ENCODE peak calls at places on chromosomes 16 and 17, in six cellular contexts. Y is heart left ventricle, R is upper lobe of left lung, Z is GM12878, V is tibial nerve, D is suprapubic skin. F is an unnamed sample.

GRCh38 chr17:49299996-49300395 is 62.1 kb downstream of the ZNF652 start:
- DNase-seq in Y (no peak), R (no peak), Z (no peak), V (no peak), D (no peak), F (no peak)

GRCh38 chr17:14741516-14741915 is 440.6 kb downstream of the HS3ST3B1 start:
- DNase-seq in Y (no peak), R (no peak), Z (no peak), V (no peak), D (no peak), F (no peak)

GRCh38 chr17:61447358-61447757 is 4.9 kb upstream of the TBX4 start:
- DNase-seq in Y (no peak), R (no peak), Z (no peak), V (no peak), D (no peak), F (no peak)

GRCh38 chr17:9824094-9824493 is 1.6 kb upstream of the GLP2R start:
- DNase-seq in Y (no peak), R (no peak), Z (no peak), V (no peak), D (no peak), F (no peak)

GRCh38 chr16:23121024-23121423 is 28.2 kb downstream of the USP31 start:
- DNase-seq in Y (no peak), R (no peak), Z (no peak), V (no peak), D (no peak), F (no peak)

GRCh38 chr17:45230787-45231480 is 9.2 kb downstream of the FMNL1 start:
- DNase-seq in Y (peak), R (no peak), Z (no peak), V (no peak), D (no peak), F (no peak)

GRCh38 chr17:77681820-77682219 is 276.7 kb upstream of the TNRC6C start:
- DNase-seq in Y (peak), R (no peak), Z (no peak), V (peak), D (peak), F (peak)

GRCh38 chr17:75587718-75588545 is at the start of gene MYO15B:
- DNase-seq in Y (peak), R (peak), Z (no peak), V (no peak), D (no peak), F (no peak)

GRCh38 chr17:78661092-78661770 is 84.0 kb upstream of the DNAH17 start:
- DNase-seq in Y (no peak), R (no peak), Z (no peak), V (no peak), D (peak), F (no peak)

GRCh38 chr17:63993368-63993990 is 4.7 kb upstream of the PRR29 start:
- DNase-seq in Y (no peak), R (no peak), Z (no peak), V (no peak), D (peak), F (no peak)

GRCh38 chr17:51668963-51669246 is 408.6 kb downstream of the UTP18 start:
- DNase-seq in Y (no peak), R (no peak), Z (no peak), V (no peak), D (no peak), F (no peak)

GRCh38 chr16:88920618-88921602 is 54.5 kb upstream of the PABPN1L start:
- DNase-seq in Y (peak), R (peak), Z (no peak), V (peak), D (no peak), F (peak)

GRCh38 chr17:82054351-82055022 is 2.8 kb downstream of the GPS1 start:
- DNase-seq in Y (peak), R (no peak), Z (no peak), V (no peak), D (no peak), F (no peak)

GRCh38 chr16:57809276-57809793 is 7.0 kb upstream of the KIFC3 start:
- DNase-seq in Y (no peak), R (no peak), Z (no peak), V (no peak), D (no peak), F (no peak)

GRCh38 chr16:57807252-57807967 is 5.1 kb upstream of the KIFC3 start:
- DNase-seq in Y (no peak), R (no peak), Z (no peak), V (no peak), D (no peak), F (no peak)

GRCh38 chr16:57808589-57808988 is 6.3 kb upstream of the KIFC3 start:
- DNase-seq in Y (no peak), R (no peak), Z (no peak), V (no peak), D (no peak), F (no peak)

GRCh38 chr16:57809843-57810196 is 7.5 kb upstream of the KIFC3 start:
- DNase-seq in Y (no peak), R (no peak), Z (no peak), V (no peak), D (no peak), F (no peak)

GRCh38 chr16:57807968-57808528 is 5.8 kb upstream of the KIFC3 start:
- DNase-seq in Y (peak), R (peak), Z (no peak), V (peak), D (peak), F (peak)
- TF ChIP-seq POLR2A in Y (peak), R (no peak), Z (no peak), V (no peak), D (no peak), F (no peak)

GRCh38 chr17:47208744-47209488 is at the start of gene MYL4:
- DNase-seq in Y (no peak), R (no peak), Z (no peak), V (no peak), D (no peak), F (no peak)

GRCh38 chr17:47210105-47210504 is 957 bp downstream of the MYL4 start:
- DNase-seq in Y (no peak), R (no peak), Z (no peak), V (no peak), D (no peak), F (no peak)

GRCh38 chr17:47212458-47212857 is 3.3 kb downstream of the MYL4 start:
- DNase-seq in Y (no peak), R (no peak), Z (no peak), V (no peak), D (peak), F (no peak)

GRCh38 chr17:47207143-47208067 is 1.7 kb upstream of the MYL4 start:
- DNase-seq in Y (no peak), R (no peak), Z (no peak), V (no peak), D (no peak), F (no peak)

DNA sequence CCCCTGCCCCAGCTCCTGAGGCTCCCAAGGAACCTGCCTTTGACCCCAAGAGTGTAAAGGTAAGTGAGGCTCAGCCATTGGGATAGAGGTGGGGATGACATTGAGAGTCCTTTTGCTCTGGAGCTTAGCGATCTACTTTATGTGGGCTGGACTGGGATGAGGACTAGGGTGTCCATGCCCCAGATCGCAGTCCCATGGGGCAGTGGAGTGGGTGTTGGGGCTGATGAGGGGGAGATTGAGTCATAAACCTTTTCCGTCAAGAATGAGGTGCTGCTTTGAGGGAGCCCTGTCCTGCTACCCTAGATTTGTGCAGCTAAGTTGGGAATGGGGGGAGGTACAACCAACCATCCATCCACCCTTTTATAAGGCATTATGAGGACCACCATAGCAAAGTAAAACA is 351 bp downstream of the MYL4 start:
- DNase-seq in Y (no peak), R (no peak), Z (no peak), V (no peak), D (no peak), F (no peak)
- TF ChIP-seq POLR2A in Y (no peak), R (no peak), Z (no peak), V (no peak), D (no peak), F (no peak)

DNA sequence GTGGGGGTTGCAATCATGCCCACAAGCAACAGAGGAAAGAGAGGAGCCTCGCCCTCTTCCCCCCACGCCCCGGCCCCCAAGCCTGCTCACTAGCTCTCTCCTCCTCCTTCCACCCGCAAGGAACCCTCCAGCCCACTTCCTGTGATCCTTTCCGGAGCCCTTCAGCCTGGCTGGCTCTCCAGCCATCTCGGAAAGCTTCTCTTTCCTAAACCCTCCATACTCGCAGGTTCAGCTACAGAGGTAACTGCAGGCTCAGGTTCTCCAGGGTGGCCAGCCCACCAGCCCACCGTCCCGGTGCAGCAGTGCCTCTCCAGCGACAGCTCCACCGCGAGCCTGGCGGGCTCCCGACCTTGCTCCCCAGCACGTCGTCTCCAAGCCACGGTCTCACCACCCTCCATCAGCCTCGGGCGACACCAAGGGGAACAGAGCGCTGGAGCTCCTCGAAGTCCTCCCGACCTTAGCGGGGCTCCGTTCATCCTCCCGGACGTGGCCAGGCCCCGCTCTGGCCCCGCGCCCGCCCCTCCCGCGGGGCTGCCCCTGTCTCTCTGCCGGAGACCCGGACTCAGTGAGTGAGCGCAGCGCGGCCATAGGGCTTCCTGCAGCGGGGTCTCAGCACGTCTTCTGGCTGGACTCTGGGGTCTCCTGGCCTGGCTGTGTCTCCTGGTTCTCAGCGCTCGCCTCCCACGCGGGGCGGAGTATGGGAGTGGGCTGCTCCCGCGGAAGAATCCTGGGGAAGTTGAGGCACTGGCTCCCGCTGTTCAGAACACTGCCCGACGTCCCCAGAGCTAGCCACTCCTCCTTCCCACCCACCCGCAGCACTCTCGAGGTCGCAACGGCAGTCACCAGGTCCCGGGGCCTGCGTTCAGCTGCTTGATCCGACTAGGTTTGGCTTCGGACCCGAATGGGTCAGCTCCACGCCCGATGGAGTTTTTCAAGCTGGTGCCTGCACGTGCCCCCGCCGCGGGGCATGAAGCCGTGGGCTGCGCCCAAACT is 12.8 kb upstream of the ODF4 start:
- DNase-seq in Y (peak), R (no peak), Z (no peak), V (no peak), D (peak), F (no peak)
- TF ChIP-seq POLR2A in Y (no peak), R (no peak), Z (no peak), V (no peak), D (no peak), F (no peak)

DNA sequence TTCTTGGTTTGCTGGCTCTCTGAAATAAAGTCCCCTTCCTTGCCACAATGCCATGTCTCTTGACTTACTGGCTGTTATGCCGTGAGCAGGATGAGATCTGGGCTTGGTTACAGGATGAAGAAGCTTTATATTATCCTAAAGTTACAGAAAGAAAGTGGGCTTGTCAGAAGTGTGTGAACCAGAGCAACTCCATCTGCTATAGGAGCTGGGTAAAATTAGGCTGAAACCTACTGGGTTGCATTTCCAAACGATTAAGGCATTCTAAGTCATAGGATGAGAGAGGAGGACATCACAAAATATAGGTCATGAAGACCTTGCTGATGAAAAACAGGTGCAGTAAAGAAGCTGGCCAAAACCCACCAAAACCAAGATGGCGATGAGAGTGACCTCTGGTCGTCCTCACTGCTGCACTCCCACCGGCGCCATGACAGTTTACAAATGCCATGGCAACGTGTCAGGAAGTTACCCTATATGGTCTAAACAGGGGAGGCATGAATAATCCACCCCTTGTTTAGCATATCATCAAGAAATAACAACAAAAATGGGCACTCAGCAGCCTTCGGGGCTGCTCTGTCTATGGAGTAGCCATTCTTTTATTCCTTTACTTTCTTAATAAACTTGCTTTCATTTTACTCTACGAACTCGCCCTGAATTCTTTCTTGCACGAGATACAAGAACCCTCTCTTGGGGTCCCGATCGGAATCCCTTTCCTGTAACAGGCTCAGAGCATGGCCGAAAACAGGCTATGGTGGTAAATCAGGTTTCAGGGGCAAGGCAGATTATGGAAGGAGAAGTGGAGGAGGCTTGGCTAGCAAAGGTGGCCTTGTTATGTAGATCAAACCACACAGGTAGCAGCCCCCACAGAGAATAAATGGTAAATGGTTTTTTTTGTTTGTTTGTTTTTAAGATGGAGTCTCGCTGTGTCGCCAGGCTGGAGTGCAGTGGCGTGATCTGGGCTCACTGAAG is 81.3 kb upstream of the C16orf82 start:
- DNase-seq in Y (no peak), R (no peak), Z (no peak), V (no peak), D (peak), F (no peak)
- TF ChIP-seq POLR2A in Y (no peak), R (no peak), Z (no peak), V (no peak), D (no peak), F (no peak)

GRCh38 chr17:73350864-73351263 is 39.1 kb upstream of the CDC42EP4 start:
- DNase-seq in Y (no peak), R (no peak), Z (no peak), V (no peak), D (no peak), F (no peak)

GRCh38 chr17:73348824-73349095 is 37.0 kb upstream of the CDC42EP4 start:
- DNase-seq in Y (no peak), R (no peak), Z (no peak), V (no peak), D (peak), F (no peak)

GRCh38 chr17:73349647-73350046 is 37.8 kb upstream of the CDC42EP4 start:
- DNase-seq in Y (no peak), R (no peak), Z (no peak), V (no peak), D (no peak), F (no peak)

GRCh38 chr17:73348018-73348823 is 36.4 kb upstream of the CDC42EP4 start:
- DNase-seq in Y (no peak), R (no peak), Z (no peak), V (no peak), D (no peak), F (no peak)

GRCh38 chr17:73349138-73349537 is 37.3 kb upstream of the CDC42EP4 start:
- DNase-seq in Y (no peak), R (no peak), Z (no peak), V (no peak), D (peak), F (no peak)
- TF ChIP-seq POLR2A in Y (no peak), R (no peak), Z (no peak), V (no peak), D (no peak), F (no peak)

DNA sequence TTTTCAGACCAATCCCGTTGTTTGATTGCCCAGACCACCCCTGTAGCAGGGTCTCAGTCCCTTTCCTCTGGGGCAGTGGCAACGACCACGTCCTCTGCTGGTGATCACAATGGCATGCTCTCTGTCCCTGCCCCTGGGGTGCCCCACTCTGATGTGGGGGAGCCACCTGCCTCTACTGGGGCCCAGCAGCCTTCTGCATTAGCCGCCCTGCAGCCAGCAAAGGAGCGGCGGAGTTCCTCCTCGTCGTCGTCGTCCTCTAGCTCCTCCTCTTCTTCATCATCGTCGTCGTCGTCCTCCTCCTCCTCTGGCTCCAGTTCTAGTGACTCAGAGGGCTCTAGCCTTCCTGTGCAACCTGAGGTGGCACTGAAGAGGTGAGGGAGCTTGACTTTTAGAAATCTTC is 9.2 kb downstream of the ELOB start:
- DNase-seq in Y (no peak), R (no peak), Z (no peak), V (no peak), D (no peak), F (no peak)
- TF ChIP-seq POLR2A in Y (no peak), R (no peak), Z (peak), V (no peak), D (no peak), F (no peak)

DNA sequence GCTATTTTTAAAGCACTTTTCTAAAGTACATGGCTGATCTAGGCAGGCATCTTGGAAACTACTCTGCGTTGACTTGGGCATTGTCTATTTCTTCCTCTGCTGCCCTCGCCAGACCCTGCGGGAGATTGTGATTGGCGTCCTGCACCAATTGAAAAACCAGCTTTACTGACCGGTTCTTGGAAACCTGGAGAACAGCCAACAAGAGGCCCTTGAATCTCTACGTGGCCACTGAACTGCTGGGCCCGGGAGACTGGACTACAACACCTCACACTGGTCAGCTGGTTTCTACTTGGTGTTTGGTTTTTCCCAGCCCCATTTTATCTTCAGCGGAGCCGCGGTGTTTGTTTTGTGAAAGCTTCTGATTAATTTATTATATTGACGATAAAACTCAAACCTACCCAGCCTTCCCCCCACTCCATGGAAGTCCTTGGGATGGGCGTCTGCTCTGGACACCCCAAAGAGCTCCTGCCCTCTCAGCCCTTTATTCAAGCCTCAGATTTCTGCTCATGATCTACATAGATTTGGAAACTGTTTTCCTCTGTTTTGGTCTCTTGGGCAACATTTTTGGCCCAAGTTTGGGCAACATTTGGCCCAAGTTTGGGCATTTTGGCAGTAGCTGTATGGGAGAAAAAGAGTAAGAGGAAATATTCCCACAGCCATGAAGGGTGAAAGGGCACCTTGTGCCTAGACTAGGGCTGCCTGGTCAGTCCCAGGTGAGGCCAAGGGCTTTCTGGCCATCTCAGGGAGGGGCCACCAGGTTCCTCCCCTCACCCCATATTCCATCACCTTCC is 4.7 kb downstream of the MLX start:
- DNase-seq in Y (no peak), R (peak), Z (no peak), V (no peak), D (no peak), F (no peak)
- TF ChIP-seq POLR2A in Y (no peak), R (no peak), Z (no peak), V (no peak), D (no peak), F (no peak)